ENCODE peak calls at places on chromosome 5, in eight cellular contexts. One of them, this sample, is unnamed.

GRCh38 chr5:41068169-41068568 is 3.0 kb downstream of the MROH2B start:
- DNase-seq in adrenal gland: no peak
- DNase-seq in epithelial cell of esophagus: no peak
- DNase-seq in fibroblast of mammary gland: peak; percentile 14
- DNase-seq in lower lobe of right lung: no peak
- DNase-seq in astrocyte of the spinal cord: peak; percentile 17
- DNase-seq in tibial nerve: no peak
- DNase-seq in AG04449: no peak
- DNase-seq in this sample: no peak

GRCh38 chr5:3105172-3105571 is 353.7 kb upstream of the IRX2 start:
- DNase-seq in adrenal gland: no peak
- DNase-seq in epithelial cell of esophagus: no peak
- DNase-seq in fibroblast of mammary gland: no peak
- DNase-seq in lower lobe of right lung: no peak
- DNase-seq in astrocyte of the spinal cord: no peak
- DNase-seq in tibial nerve: no peak
- DNase-seq in AG04449: no peak
- DNase-seq in this sample: no peak

GRCh38 chr5:160747963-160748362 is 104.0 kb downstream of the ATP10B start:
- DNase-seq in adrenal gland: no peak
- DNase-seq in epithelial cell of esophagus: no peak
- DNase-seq in fibroblast of mammary gland: no peak
- DNase-seq in lower lobe of right lung: no peak
- DNase-seq in astrocyte of the spinal cord: no peak
- DNase-seq in tibial nerve: no peak
- DNase-seq in AG04449: no peak
- DNase-seq in this sample: no peak

GRCh38 chr5:120368923-120369715 is 95.0 kb upstream of the PRR16 start:
- DNase-seq in adrenal gland: no peak
- DNase-seq in epithelial cell of esophagus: peak; percentile 89
- DNase-seq in fibroblast of mammary gland: no peak
- DNase-seq in lower lobe of right lung: no peak
- DNase-seq in astrocyte of the spinal cord: no peak
- DNase-seq in tibial nerve: no peak
- DNase-seq in AG04449: no peak
- DNase-seq in this sample: no peak

GRCh38 chr5:63050916-63051315 is 472.3 kb downstream of the LRRC70 start:
- DNase-seq in adrenal gland: no peak
- DNase-seq in epithelial cell of esophagus: no peak
- DNase-seq in fibroblast of mammary gland: peak; percentile 0
- DNase-seq in lower lobe of right lung: no peak
- DNase-seq in astrocyte of the spinal cord: no peak
- DNase-seq in tibial nerve: no peak
- DNase-seq in AG04449: no peak
- DNase-seq in this sample: no peak

GRCh38 chr5:54547711-54548250 is 30.2 kb downstream of the SNX18 start:
- DNase-seq in adrenal gland: peak; percentile 82
- DNase-seq in epithelial cell of esophagus: peak; percentile 86
- DNase-seq in fibroblast of mammary gland: peak; percentile 92
- DNase-seq in lower lobe of right lung: no peak
- DNase-seq in astrocyte of the spinal cord: peak; percentile 12
- DNase-seq in tibial nerve: peak; percentile 84
- DNase-seq in AG04449: peak; percentile 42
- DNase-seq in this sample: peak; percentile 53

GRCh38 chr5:44845777-44846176 is 37.0 kb downstream of the MRPS30 start:
- DNase-seq in adrenal gland: no peak
- DNase-seq in epithelial cell of esophagus: no peak
- DNase-seq in fibroblast of mammary gland: no peak
- DNase-seq in lower lobe of right lung: no peak
- DNase-seq in astrocyte of the spinal cord: no peak
- DNase-seq in tibial nerve: no peak
- DNase-seq in AG04449: no peak
- DNase-seq in this sample: no peak

GRCh38 chr5:43711496-43711895 is 108.5 kb downstream of the NNT start:
- DNase-seq in adrenal gland: no peak
- DNase-seq in epithelial cell of esophagus: peak; percentile 42
- DNase-seq in fibroblast of mammary gland: peak; percentile 30
- DNase-seq in lower lobe of right lung: no peak
- DNase-seq in astrocyte of the spinal cord: peak; percentile 56
- DNase-seq in tibial nerve: no peak
- DNase-seq in AG04449: no peak
- DNase-seq in this sample: no peak

GRCh38 chr5:83895860-83896259 is 175.2 kb upstream of the HAPLN1 start:
- DNase-seq in adrenal gland: no peak
- DNase-seq in epithelial cell of esophagus: peak; percentile 2
- DNase-seq in fibroblast of mammary gland: peak; percentile 18
- DNase-seq in lower lobe of right lung: no peak
- DNase-seq in astrocyte of the spinal cord: peak; percentile 72
- DNase-seq in tibial nerve: no peak
- DNase-seq in AG04449: no peak
- DNase-seq in this sample: no peak

GRCh38 chr5:102627311-102627710 is 127.8 kb upstream of the PAM start:
- DNase-seq in adrenal gland: no peak
- DNase-seq in epithelial cell of esophagus: peak; percentile 60
- DNase-seq in fibroblast of mammary gland: peak; percentile 47
- DNase-seq in lower lobe of right lung: no peak
- DNase-seq in astrocyte of the spinal cord: peak; percentile 64
- DNase-seq in tibial nerve: no peak
- DNase-seq in AG04449: no peak
- DNase-seq in this sample: peak; percentile 33

GRCh38 chr5:89081360-89081759 is 198.4 kb upstream of the MEF2C start:
- DNase-seq in adrenal gland: no peak
- DNase-seq in epithelial cell of esophagus: no peak
- DNase-seq in fibroblast of mammary gland: no peak
- DNase-seq in lower lobe of right lung: no peak
- DNase-seq in astrocyte of the spinal cord: no peak
- DNase-seq in tibial nerve: no peak
- DNase-seq in AG04449: no peak
- DNase-seq in this sample: no peak

GRCh38 chr5:83341815-83342334 is 129.7 kb upstream of the VCAN start:
- DNase-seq in adrenal gland: no peak
- DNase-seq in epithelial cell of esophagus: no peak
- DNase-seq in fibroblast of mammary gland: no peak
- DNase-seq in lower lobe of right lung: no peak
- DNase-seq in astrocyte of the spinal cord: no peak
- DNase-seq in tibial nerve: no peak
- DNase-seq in AG04449: no peak
- DNase-seq in this sample: no peak

GRCh38 chr5:20166496-20166895 is 178.5 kb upstream of the CDH18 start:
- DNase-seq in adrenal gland: no peak
- DNase-seq in epithelial cell of esophagus: no peak
- DNase-seq in fibroblast of mammary gland: no peak
- DNase-seq in lower lobe of right lung: no peak
- DNase-seq in astrocyte of the spinal cord: peak; percentile 10
- DNase-seq in tibial nerve: no peak
- DNase-seq in AG04449: no peak
- DNase-seq in this sample: no peak

GRCh38 chr5:1396029-1396816 is 49.0 kb downstream of the SLC6A3 start:
- DNase-seq in adrenal gland: no peak
- DNase-seq in epithelial cell of esophagus: no peak
- DNase-seq in fibroblast of mammary gland: no peak
- DNase-seq in lower lobe of right lung: peak; percentile 14
- DNase-seq in astrocyte of the spinal cord: no peak
- DNase-seq in tibial nerve: no peak
- DNase-seq in AG04449: no peak
- DNase-seq in this sample: no peak

GRCh38 chr5:56543431-56544385 is 271.6 kb upstream of the MAP3K1 start:
- DNase-seq in adrenal gland: no peak
- DNase-seq in epithelial cell of esophagus: peak; percentile 95
- DNase-seq in fibroblast of mammary gland: no peak
- DNase-seq in lower lobe of right lung: no peak
- DNase-seq in astrocyte of the spinal cord: peak; percentile 14
- DNase-seq in tibial nerve: no peak
- DNase-seq in AG04449: peak; percentile 26
- DNase-seq in this sample: no peak

GRCh38 chr5:180439911-180440769 is 54.0 kb upstream of the CNOT6 start:
- DNase-seq in adrenal gland: no peak
- DNase-seq in epithelial cell of esophagus: no peak
- DNase-seq in fibroblast of mammary gland: no peak
- DNase-seq in lower lobe of right lung: no peak
- DNase-seq in astrocyte of the spinal cord: no peak
- DNase-seq in tibial nerve: no peak
- DNase-seq in AG04449: no peak
- DNase-seq in this sample: no peak

GRCh38 chr5:122458278-122458872 is 146.3 kb downstream of the SNCAIP start:
- DNase-seq in adrenal gland: no peak
- DNase-seq in epithelial cell of esophagus: peak; percentile 49
- DNase-seq in fibroblast of mammary gland: peak; percentile 33
- DNase-seq in lower lobe of right lung: no peak
- DNase-seq in astrocyte of the spinal cord: no peak
- DNase-seq in tibial nerve: no peak
- DNase-seq in AG04449: no peak
- DNase-seq in this sample: no peak

DNA sequence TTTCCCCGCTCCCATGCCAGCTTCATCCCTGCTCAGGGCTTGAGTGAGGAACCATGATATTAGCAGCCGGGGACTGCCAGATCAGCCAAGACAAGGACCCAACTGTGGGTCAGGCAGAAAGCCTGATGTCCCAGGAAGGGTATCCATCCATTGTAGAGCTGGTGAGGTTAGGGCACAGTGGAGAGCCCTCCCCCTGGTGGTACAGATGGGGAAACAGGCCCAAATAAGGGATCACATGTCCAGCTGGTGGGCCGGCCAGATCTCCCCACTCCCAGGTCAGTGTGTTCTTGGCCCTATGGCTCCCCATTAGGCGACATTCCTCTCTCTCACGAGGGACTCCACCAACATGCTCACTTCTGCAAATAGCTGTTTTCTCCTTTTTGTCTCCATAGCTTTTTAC is 9.0 kb downstream of the CDX1 start:
- DNase-seq in adrenal gland: no peak
- DNase-seq in epithelial cell of esophagus: peak; percentile 32
- DNase-seq in fibroblast of mammary gland: peak; percentile 46
- DNase-seq in lower lobe of right lung: no peak
- DNase-seq in astrocyte of the spinal cord: no peak
- DNase-seq in tibial nerve: no peak
- DNase-seq in AG04449: no peak
- DNase-seq in this sample: peak; percentile 39
- TF ChIP-seq CTCF in adrenal gland: peak; percentile 25
- TF ChIP-seq CTCF in epithelial cell of esophagus: peak; percentile 41
- TF ChIP-seq CTCF in fibroblast of mammary gland: peak; percentile 68
- TF ChIP-seq CTCF in lower lobe of right lung: peak; percentile 27
- TF ChIP-seq CTCF in astrocyte of the spinal cord: peak; percentile 70
- TF ChIP-seq CTCF in tibial nerve: peak; percentile 19
- TF ChIP-seq CTCF in AG04449: peak; percentile 72
- TF ChIP-seq CTCF in this sample: peak; percentile 81

GRCh38 chr5:143687604-143688003 is 124.4 kb upstream of the HMHB1 start:
- DNase-seq in adrenal gland: no peak
- DNase-seq in epithelial cell of esophagus: no peak
- DNase-seq in fibroblast of mammary gland: no peak
- DNase-seq in lower lobe of right lung: no peak
- DNase-seq in astrocyte of the spinal cord: no peak
- DNase-seq in tibial nerve: no peak
- DNase-seq in AG04449: no peak
- DNase-seq in this sample: no peak

GRCh38 chr5:143683459-143683858 is 128.5 kb upstream of the HMHB1 start:
- DNase-seq in adrenal gland: no peak
- DNase-seq in epithelial cell of esophagus: peak; percentile 35
- DNase-seq in fibroblast of mammary gland: no peak
- DNase-seq in lower lobe of right lung: no peak
- DNase-seq in astrocyte of the spinal cord: no peak
- DNase-seq in tibial nerve: no peak
- DNase-seq in AG04449: no peak
- DNase-seq in this sample: no peak

GRCh38 chr5:143682788-143683419 is 129.1 kb upstream of the HMHB1 start:
- DNase-seq in adrenal gland: no peak
- DNase-seq in epithelial cell of esophagus: no peak
- DNase-seq in fibroblast of mammary gland: peak; percentile 77
- DNase-seq in lower lobe of right lung: no peak
- DNase-seq in astrocyte of the spinal cord: no peak
- DNase-seq in tibial nerve: no peak
- DNase-seq in AG04449: no peak
- DNase-seq in this sample: no peak

GRCh38 chr5:143682221-143682620 is 129.7 kb upstream of the HMHB1 start:
- DNase-seq in adrenal gland: no peak
- DNase-seq in epithelial cell of esophagus: no peak
- DNase-seq in fibroblast of mammary gland: no peak
- DNase-seq in lower lobe of right lung: no peak
- DNase-seq in astrocyte of the spinal cord: peak; percentile 66
- DNase-seq in tibial nerve: no peak
- DNase-seq in AG04449: peak; percentile 21
- DNase-seq in this sample: no peak

DNA sequence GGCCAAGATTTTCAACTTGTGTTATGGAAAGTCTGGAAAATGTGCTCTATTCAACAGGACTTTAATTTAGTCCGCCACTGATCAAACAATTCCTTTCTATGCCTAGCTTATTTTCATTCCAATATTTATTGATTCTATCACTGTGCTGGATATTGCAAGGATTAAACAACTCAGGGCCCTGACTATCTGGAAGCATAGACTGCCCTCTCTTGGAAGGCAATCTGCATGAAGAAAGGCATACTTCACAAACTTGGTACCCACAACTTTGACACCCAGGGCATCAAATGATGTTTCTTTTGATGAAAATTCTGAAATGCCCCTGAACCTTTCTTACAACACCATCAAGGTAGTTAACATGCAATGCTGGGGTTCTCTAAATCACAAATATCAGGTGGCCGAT is 126.5 kb upstream of the HMHB1 start:
- DNase-seq in adrenal gland: no peak
- DNase-seq in epithelial cell of esophagus: peak; percentile 49
- DNase-seq in fibroblast of mammary gland: peak; percentile 45
- DNase-seq in lower lobe of right lung: no peak
- DNase-seq in astrocyte of the spinal cord: peak; percentile 29
- DNase-seq in tibial nerve: no peak
- DNase-seq in AG04449: no peak
- DNase-seq in this sample: no peak
- TF ChIP-seq CTCF in adrenal gland: no peak
- TF ChIP-seq CTCF in epithelial cell of esophagus: peak; percentile 66
- TF ChIP-seq CTCF in fibroblast of mammary gland: peak; percentile 43
- TF ChIP-seq CTCF in lower lobe of right lung: no peak
- TF ChIP-seq CTCF in astrocyte of the spinal cord: peak; percentile 61
- TF ChIP-seq CTCF in tibial nerve: no peak
- TF ChIP-seq CTCF in AG04449: peak; percentile 25
- TF ChIP-seq CTCF in this sample: peak; percentile 65

DNA sequence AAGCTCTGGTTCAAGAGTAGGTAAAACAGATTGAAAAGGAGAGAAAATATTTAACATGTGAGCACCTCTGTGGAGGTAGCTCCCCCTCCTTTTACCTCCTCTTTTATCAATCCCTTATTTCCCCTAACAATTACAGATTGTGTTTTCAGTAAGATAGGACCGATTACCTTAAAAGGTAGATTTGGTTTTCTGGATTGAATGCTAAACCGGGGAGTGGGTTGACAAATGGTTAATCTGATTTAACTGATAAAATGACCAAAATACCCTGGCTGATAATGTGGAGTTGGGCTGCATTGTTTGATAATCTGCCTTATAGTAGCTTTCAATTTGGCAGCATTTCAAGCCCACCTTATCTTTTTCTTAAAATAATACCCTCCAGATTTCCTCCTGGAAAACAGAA is 83.9 kb downstream of the EGFLAM start:
- DNase-seq in adrenal gland: no peak
- DNase-seq in epithelial cell of esophagus: no peak
- DNase-seq in fibroblast of mammary gland: no peak
- DNase-seq in lower lobe of right lung: no peak
- DNase-seq in astrocyte of the spinal cord: no peak
- DNase-seq in tibial nerve: no peak
- DNase-seq in AG04449: no peak
- DNase-seq in this sample: no peak
- TF ChIP-seq CTCF in adrenal gland: no peak
- TF ChIP-seq CTCF in epithelial cell of esophagus: no peak
- TF ChIP-seq CTCF in fibroblast of mammary gland: no peak
- TF ChIP-seq CTCF in lower lobe of right lung: no peak
- TF ChIP-seq CTCF in astrocyte of the spinal cord: no peak
- TF ChIP-seq CTCF in tibial nerve: no peak
- TF ChIP-seq CTCF in AG04449: no peak
- TF ChIP-seq CTCF in this sample: no peak

GRCh38 chr5:118434522-118434921 is 553.8 kb downstream of the DTWD2 start:
- DNase-seq in adrenal gland: no peak
- DNase-seq in epithelial cell of esophagus: no peak
- DNase-seq in fibroblast of mammary gland: no peak
- DNase-seq in lower lobe of right lung: no peak
- DNase-seq in astrocyte of the spinal cord: no peak
- DNase-seq in tibial nerve: no peak
- DNase-seq in AG04449: no peak
- DNase-seq in this sample: no peak
- TF ChIP-seq CTCF in adrenal gland: no peak
- TF ChIP-seq CTCF in epithelial cell of esophagus: no peak
- TF ChIP-seq CTCF in fibroblast of mammary gland: no peak
- TF ChIP-seq CTCF in lower lobe of right lung: no peak
- TF ChIP-seq CTCF in astrocyte of the spinal cord: no peak
- TF ChIP-seq CTCF in tibial nerve: no peak
- TF ChIP-seq CTCF in AG04449: no peak
- TF ChIP-seq CTCF in this sample: no peak

This sample was measured in HFFc6.